ENCODE peak calls at places on chromosomes 11 and 22, in ten cellular contexts. Q is Karpas-422, L is heart left ventricle, Y is small intestine, G is HCT116, V is esophagus squamous epithelium, A is upper lobe of left lung, P is tibial nerve, H is neuronal stem cell, T is astrocyte. K is an unnamed sample. For H3K27me3, the result is how much of the 10 kb centered on the place peaks cover.

GRCh38 chr11:69126286-69126685 is 29.4 kb upstream of the SMIM38 start:
- DNase-seq in Q (no peak), L (no peak), Y (no peak), G (no peak), V (no peak), A (peak), P (no peak), H (no peak), T (no peak), K (no peak)

GRCh38 chr11:9941991-9942390 is 278.1 kb downstream of the SWAP70 start:
- DNase-seq in Q (no peak), L (no peak), Y (no peak), G (no peak), V (no peak), A (no peak), P (no peak), H (no peak), T (no peak), K (no peak)

GRCh38 chr11:73203322-73203721 is 14.8 kb upstream of the P2RY2 start:
- DNase-seq in Q (no peak), L (no peak), Y (no peak), G (no peak), V (no peak), A (peak), P (no peak), H (no peak), T (no peak), K (no peak)

GRCh38 chr11:46306296-46306853 is 28.9 kb downstream of the CREB3L1 start:
- DNase-seq in Q (no peak), L (no peak), Y (no peak), G (no peak), V (no peak), A (no peak), P (no peak), H (no peak), T (no peak), K (no peak)

GRCh38 chr11:73838443-73839122 is 38.1 kb downstream of the COA4 start:
- DNase-seq in Q (no peak), L (no peak), Y (no peak), G (no peak), V (no peak), A (no peak), P (no peak), H (no peak), T (peak), K (no peak)

GRCh38 chr11:129937592-129938238 is 42.3 kb upstream of the NFRKB start:
- DNase-seq in Q (no peak), L (no peak), Y (no peak), G (no peak), V (no peak), A (no peak), P (no peak), H (no peak), T (no peak), K (no peak)

GRCh38 chr11:115580927-115581680 is 76.9 kb upstream of the CADM1 start:
- DNase-seq in Q (no peak), L (peak), Y (peak), G (no peak), V (no peak), A (peak), P (peak), H (no peak), T (peak), K (peak)

GRCh38 chr22:26767351-26767970 is 110.1 kb downstream of the MIAT start:
- DNase-seq in Q (no peak), L (no peak), Y (no peak), G (no peak), V (no peak), A (no peak), P (no peak), H (no peak), T (peak), K (no peak)

GRCh38 chr22:50733521-50734342 is 4.3 kb upstream of the ACR start:
- DNase-seq in Q (no peak), L (peak), Y (no peak), G (no peak), V (no peak), A (peak), P (no peak), H (no peak), T (no peak), K (peak)

GRCh38 chr11:845872-846271 is 3.2 kb downstream of the TSPAN4 start:
- DNase-seq in Q (no peak), L (no peak), Y (no peak), G (no peak), V (no peak), A (no peak), P (no peak), H (no peak), T (no peak), K (no peak)

GRCh38 chr11:118051136-118051610 is 25.7 kb upstream of the TMPRSS4 start:
- DNase-seq in Q (no peak), L (no peak), Y (no peak), G (no peak), V (no peak), A (no peak), P (no peak), H (no peak), T (no peak), K (no peak)

GRCh38 chr22:19037282-19038163 is 84.7 kb downstream of the DGCR2 start:
- DNase-seq in Q (no peak), L (no peak), Y (no peak), G (no peak), V (no peak), A (peak), P (no peak), H (no peak), T (no peak), K (no peak)

GRCh38 chr11:115657586-115657985 is 153.4 kb upstream of the CADM1 start:
- DNase-seq in Q (no peak), L (no peak), Y (no peak), G (no peak), V (no peak), A (no peak), P (no peak), H (no peak), T (peak), K (no peak)

GRCh38 chr11:36090351-36091245 is 146.7 kb downstream of the LDLRAD3 start:
- DNase-seq in Q (no peak), L (no peak), Y (no peak), G (no peak), V (no peak), A (no peak), P (no peak), H (no peak), T (no peak), K (no peak)

GRCh38 chr11:104094576-104094975 is 58.1 kb downstream of the DDI1 start:
- DNase-seq in Q (peak), L (no peak), Y (no peak), G (no peak), V (no peak), A (no peak), P (no peak), H (no peak), T (peak), K (no peak)

GRCh38 chr11:64472593-64473455 is 113.9 kb downstream of the RPS6KA4 start:
- DNase-seq in Q (no peak), L (no peak), Y (no peak), G (no peak), V (no peak), A (no peak), P (no peak), H (no peak), T (no peak), K (no peak)
- H3K27me3 ChIP-seq in Q (under half), L (under half), Y (under half), G (under half), V (under half), A (under half), P (under half), H (under half), T (under half), K (half or more)

DNA sequence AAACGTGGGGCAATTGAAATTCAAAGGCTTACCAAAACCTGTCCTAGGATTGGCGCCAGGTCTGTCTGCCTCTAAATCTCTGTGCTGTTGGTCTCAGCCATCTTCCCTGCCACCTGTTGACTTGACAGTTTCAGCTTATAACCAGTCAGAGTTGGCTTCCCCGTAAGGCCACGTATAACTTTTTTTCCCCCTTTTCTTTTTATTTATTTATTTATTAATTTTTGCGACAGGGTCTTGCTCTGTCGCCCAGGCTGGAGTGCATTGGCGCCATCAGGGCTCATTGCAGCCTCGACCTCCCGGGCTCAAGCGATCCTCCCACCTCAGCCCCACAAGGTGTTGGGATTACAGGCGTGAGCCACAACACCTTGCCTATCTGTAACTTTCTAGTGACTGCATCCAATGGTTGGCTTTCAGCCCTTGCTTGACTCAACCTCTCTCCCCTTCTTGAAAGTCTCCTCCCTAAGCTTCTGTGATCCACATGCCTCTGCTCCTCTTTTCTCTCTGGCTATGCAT is 1.4 kb upstream of the SYVN1 start:
- DNase-seq in Q (peak), L (no peak), Y (no peak), G (no peak), V (no peak), A (no peak), P (no peak), H (no peak), T (no peak), K (no peak)
- H3K27ac ChIP-seq in Q (peak), L (peak), Y (peak), G (peak), V (peak), A (peak), P (peak), H (peak), T (peak), K (peak)

GRCh38 chr11:84721561-84721961 is 905.6 kb downstream of the DLG2 start:
- DNase-seq in Q (no peak), L (no peak), Y (no peak), G (no peak), V (no peak), A (no peak), P (no peak), H (no peak), T (no peak), K (no peak)

GRCh38 chr11:84722583-84723108 is 904.5 kb downstream of the DLG2 start:
- DNase-seq in Q (no peak), L (no peak), Y (no peak), G (no peak), V (no peak), A (no peak), P (no peak), H (peak), T (no peak), K (no peak)

GRCh38 chr11:84719935-84720577 is 907.1 kb downstream of the DLG2 start:
- DNase-seq in Q (no peak), L (no peak), Y (no peak), G (no peak), V (no peak), A (no peak), P (no peak), H (peak), T (no peak), K (peak)

DNA sequence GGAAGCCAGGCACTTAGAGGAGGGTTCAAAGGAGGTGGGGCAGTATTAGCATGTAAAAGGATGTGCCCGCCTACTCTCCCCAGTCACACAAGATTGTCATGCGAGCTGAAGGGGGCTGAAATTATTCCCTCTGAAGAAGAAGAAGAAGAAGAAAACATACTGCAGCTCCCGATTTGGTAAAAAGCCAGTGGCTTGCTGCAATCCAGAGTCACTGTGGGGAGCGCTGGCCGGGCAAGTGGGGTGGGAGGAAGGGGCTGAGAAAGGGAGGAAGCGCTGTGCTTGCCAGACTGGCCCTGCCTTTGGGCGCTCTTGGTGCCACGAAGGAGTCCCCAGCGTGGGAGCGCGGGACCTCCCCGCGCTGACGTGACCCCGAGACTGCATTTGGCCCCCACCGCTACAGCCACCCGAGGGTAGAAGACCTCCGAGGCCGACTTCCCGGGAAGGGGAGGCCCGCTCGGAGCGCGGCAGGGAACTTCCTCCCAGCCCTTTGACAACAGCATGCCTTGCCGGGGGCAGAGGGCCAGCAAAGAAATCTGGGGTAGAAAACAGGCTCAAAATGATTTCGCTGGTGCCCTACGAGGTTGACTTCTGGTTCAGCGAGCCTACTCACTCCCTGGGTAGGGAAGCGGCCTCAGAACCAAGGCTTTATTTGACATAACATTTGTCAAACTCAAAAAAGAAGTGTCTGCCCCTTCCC is 906.3 kb downstream of the DLG2 start:
- DNase-seq in Q (no peak), L (peak), Y (no peak), G (no peak), V (no peak), A (peak), P (peak), H (peak), T (no peak), K (peak)
- H3K4me3 ChIP-seq in Q (no peak), L (peak), Y (no peak), G (no peak), V (peak), A (peak), P (peak), H (peak), T (peak), K (peak)

DNA sequence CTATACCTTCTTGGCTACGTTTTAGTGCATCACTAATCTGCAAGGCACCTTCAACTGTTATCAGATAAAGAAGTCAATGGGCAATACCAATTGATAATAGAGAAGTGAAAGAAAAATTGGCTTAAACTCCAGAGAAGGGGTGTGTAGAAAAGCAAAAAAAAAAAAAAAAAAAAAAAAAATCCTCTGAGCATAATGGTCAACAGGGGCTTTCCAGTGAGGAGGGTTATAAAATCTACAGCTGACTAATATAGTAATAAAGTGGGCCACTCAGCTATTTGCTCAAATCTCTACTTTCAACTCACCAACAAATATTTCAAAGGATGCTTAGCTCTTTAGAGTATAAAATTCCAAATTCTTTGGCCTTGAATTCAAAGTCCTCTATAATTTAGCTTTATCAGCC is 77.8 kb downstream of the APOL5 start:
- DNase-seq in Q (no peak), L (no peak), Y (no peak), G (no peak), V (no peak), A (no peak), P (no peak), H (no peak), T (no peak), K (no peak)
- H3K27me3 ChIP-seq in Q (under half), L (under half), Y (under half), G (under half), V (under half), A (under half), P (under half), H (under half), T (under half), K (under half)

DNA sequence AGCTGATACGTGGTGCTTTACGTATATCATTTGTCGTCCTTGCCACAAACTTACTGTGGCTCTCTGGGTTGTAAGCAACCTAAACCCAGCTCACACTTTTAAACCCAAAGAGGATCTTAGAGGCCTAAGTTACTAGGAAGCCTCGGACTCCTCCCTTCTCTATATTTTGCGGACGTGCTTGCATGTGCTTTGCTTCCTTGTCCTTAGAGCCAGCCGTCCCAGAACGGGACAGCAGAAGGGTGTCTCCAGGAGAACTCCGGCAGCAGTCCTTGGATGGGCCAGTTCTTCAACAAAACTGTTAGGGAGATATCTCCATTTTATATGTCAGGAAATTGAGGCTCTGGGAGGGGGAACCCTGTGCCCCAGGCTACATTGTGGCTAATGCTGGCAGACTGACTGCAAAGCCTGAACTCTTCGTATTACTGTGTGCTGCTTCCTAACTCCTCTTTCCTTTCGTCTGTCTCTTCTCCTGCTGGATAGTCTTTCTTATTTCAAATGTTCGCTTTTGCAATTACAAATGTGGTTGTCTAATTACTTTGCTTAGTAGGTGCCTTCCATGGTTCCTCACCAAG is 33.8 kb downstream of the TNRC6B start:
- DNase-seq in Q (no peak), L (no peak), Y (no peak), G (no peak), V (no peak), A (peak), P (no peak), H (no peak), T (no peak), K (no peak)
- H3K27ac ChIP-seq in Q (peak), L (peak), Y (no peak), G (no peak), V (peak), A (peak), P (peak), H (no peak), T (no peak), K (peak)

GRCh38 chr22:38751066-38751421 is 4.8 kb downstream of the SUN2 start:
- DNase-seq in Q (no peak), L (no peak), Y (no peak), G (no peak), V (no peak), A (no peak), P (no peak), H (no peak), T (no peak), K (no peak)
- H3K4me3 ChIP-seq in Q (no peak), L (no peak), Y (no peak), G (no peak), V (peak), A (no peak), P (no peak), H (no peak), T (no peak), K (no peak)

GRCh38 chr11:3197044-3197715 is 21.4 kb downstream of the MRGPRG start:
- DNase-seq in Q (no peak), L (peak), Y (no peak), G (no peak), V (no peak), A (no peak), P (no peak), H (no peak), T (no peak), K (no peak)
- H3K27me3 ChIP-seq in Q (under half), L (under half), Y (under half), G (under half), V (under half), A (under half), P (under half), H (under half), T (under half), K (half or more)